ENCODE peak calls at places on chromosomes 2 and 18, in five cellular contexts. A is neural progenitor cell, L is H1, R is HCT116, I is fibroblast of lung. G is an unnamed sample.

GRCh38 chr2:173048901-173049661 is 26.6 kb upstream of the MAP3K20 start:
- DNase-seq in L (no peak), R (peak; percentile 97), I (peak; percentile 98), A (no peak), G (peak; percentile 58)

GRCh38 chr2:201466050-201466660 is 14.6 kb downstream of the STRADB start:
- DNase-seq in A (no peak), I (peak; percentile 84), R (no peak), L (no peak), G (no peak)

GRCh38 chr2:239121600-239122012 is 273.7 kb downstream of the TWIST2 start:
- DNase-seq in I (no peak), L (no peak), A (no peak), R (no peak), G (no peak)

GRCh38 chr18:2794159-2794558 is 52.6 kb upstream of the EMILIN2 start:
- DNase-seq in A (no peak), L (no peak), R (no peak), I (no peak), G (no peak)

GRCh38 chr2:195333869-195334268 is 323.2 kb upstream of the SLC39A10 start:
- DNase-seq in R (no peak), L (no peak), I (no peak), A (no peak), G (no peak)

GRCh38 chr2:28725021-28725711 is 26.5 kb upstream of the PPP1CB start:
- DNase-seq in R (no peak), A (no peak), I (no peak), L (no peak), G (no peak)

GRCh38 chr2:27370816-27371620 is 602 bp downstream of the SNX17 start:
- DNase-seq in R (no peak), I (peak; percentile 33), A (no peak), L (peak; percentile 47), G (peak; percentile 68)

GRCh38 chr2:102597788-102598187 is 21.6 kb upstream of the SLC9A2 start:
- DNase-seq in L (no peak), R (no peak), I (no peak), A (no peak), G (no peak)

GRCh38 chr2:66596229-66596628 is 161.3 kb downstream of the MEIS1 start:
- DNase-seq in L (no peak), I (peak; percentile 55), A (peak; percentile 11), R (no peak), G (no peak)

GRCh38 chr2:206875701-206876100 is 63.6 kb upstream of the CPO start:
- DNase-seq in I (no peak), R (no peak), L (no peak), A (no peak), G (no peak)

GRCh38 chr2:11050565-11050964 is 104.7 kb upstream of the SLC66A3 start:
- DNase-seq in I (peak; percentile 15), R (no peak), A (no peak), L (no peak), G (no peak)

GRCh38 chr2:201777043-201777442 is 3.7 kb downstream of the ALS2 start:
- DNase-seq in I (no peak), L (no peak), R (no peak), A (peak; percentile 8), G (no peak)

GRCh38 chr2:179268277-179268935 is 3.8 kb upstream of the SESTD1 start:
- DNase-seq in L (no peak), R (no peak), I (peak; percentile 11), A (peak; percentile 34), G (no peak)

GRCh38 chr2:98457045-98457696 is 12.5 kb downstream of the INPP4A start:
- DNase-seq in I (peak; percentile 78), A (no peak), R (no peak), L (no peak), G (no peak)

GRCh38 chr2:189082576-189082975 is 97.0 kb downstream of the COL5A2 start:
- DNase-seq in R (no peak), L (no peak), A (no peak), I (peak; percentile 44), G (no peak)

GRCh38 chr2:237629739-237630138 is 2.4 kb downstream of the LRRFIP1 start:
- DNase-seq in R (no peak), A (no peak), L (no peak), I (peak; percentile 71), G (no peak)

GRCh38 chr2:44210362-44210761 is 41.7 kb downstream of the PPM1B start:
- DNase-seq in I (no peak), R (no peak), L (no peak), A (no peak), G (no peak)

GRCh38 chr18:51751901-51752300 is 554.4 kb upstream of the MEX3C start:
- DNase-seq in A (no peak), L (no peak), I (no peak), R (no peak), G (no peak)

GRCh38 chr2:237170017-237170416 is 84.3 kb downstream of the COPS8 start:
- DNase-seq in L (no peak), R (no peak), A (no peak), I (no peak), G (no peak)

GRCh38 chr2:157056200-157056676 is 201.3 kb upstream of the GALNT5 start:
- DNase-seq in I (peak; percentile 86), A (no peak), R (peak; percentile 56), L (no peak), G (no peak)

GRCh38 chr18:49510393-49511115 is 23.5 kb upstream of the C18orf32 start:
- DNase-seq in I (peak; percentile 33), L (peak; percentile 71), R (peak; percentile 73), A (peak; percentile 68), G (peak; percentile 50)

GRCh38 chr2:81551040-81551634 is 1246.6 kb upstream of the LRRTM1 start:
- DNase-seq in I (peak; percentile 0), R (no peak), L (no peak), A (no peak), G (no peak)

GRCh38 chr18:48627216-48627615 is 88.4 kb downstream of the CTIF start:
- DNase-seq in L (no peak), I (peak; percentile 51), R (peak; percentile 32), A (no peak), G (no peak)

GRCh38 chr18:48959921-48960920 is 9.5 kb upstream of the SMAD7 start:
- DNase-seq in R (no peak), A (peak; percentile 78), I (peak; percentile 78), L (no peak), G (no peak)

GRCh38 chr2:42877936-42878335 is 85.6 kb upstream of the HAAO start:
- DNase-seq in I (no peak), A (no peak), R (no peak), L (no peak), G (no peak)

GRCh38 chr2:25228848-25229674 is 60.7 kb upstream of the POMC start:
- DNase-seq in R (peak; percentile 59), A (peak; percentile 91), I (peak; percentile 75), L (peak; percentile 84), G (peak; percentile 69)

GRCh38 chr18:8450013-8450412 is 159.2 kb upstream of the RAB12 start:
- DNase-seq in I (no peak), L (peak; percentile 75), A (peak; percentile 50), R (peak; percentile 37), G (no peak)

GRCh38 chr2:189646521-189646920 is 14.7 kb upstream of the ASNSD1 start:
- DNase-seq in I (no peak), R (no peak), L (no peak), A (no peak), G (no peak)

GRCh38 chr2:66851449-66851872 is 416.5 kb downstream of the MEIS1 start:
- DNase-seq in R (no peak), A (no peak), L (no peak), I (peak; percentile 93), G (no peak)

GRCh38 chr18:21100141-21100540 is 11.5 kb downstream of the ROCK1 start:
- DNase-seq in I (peak; percentile 35), L (no peak), R (no peak), A (no peak), G (no peak)

GRCh38 chr18:13688191-13689136 is 37.9 kb downstream of the FAM210A start:
- DNase-seq in L (no peak), R (no peak), A (no peak), I (no peak), G (no peak)

DNA sequence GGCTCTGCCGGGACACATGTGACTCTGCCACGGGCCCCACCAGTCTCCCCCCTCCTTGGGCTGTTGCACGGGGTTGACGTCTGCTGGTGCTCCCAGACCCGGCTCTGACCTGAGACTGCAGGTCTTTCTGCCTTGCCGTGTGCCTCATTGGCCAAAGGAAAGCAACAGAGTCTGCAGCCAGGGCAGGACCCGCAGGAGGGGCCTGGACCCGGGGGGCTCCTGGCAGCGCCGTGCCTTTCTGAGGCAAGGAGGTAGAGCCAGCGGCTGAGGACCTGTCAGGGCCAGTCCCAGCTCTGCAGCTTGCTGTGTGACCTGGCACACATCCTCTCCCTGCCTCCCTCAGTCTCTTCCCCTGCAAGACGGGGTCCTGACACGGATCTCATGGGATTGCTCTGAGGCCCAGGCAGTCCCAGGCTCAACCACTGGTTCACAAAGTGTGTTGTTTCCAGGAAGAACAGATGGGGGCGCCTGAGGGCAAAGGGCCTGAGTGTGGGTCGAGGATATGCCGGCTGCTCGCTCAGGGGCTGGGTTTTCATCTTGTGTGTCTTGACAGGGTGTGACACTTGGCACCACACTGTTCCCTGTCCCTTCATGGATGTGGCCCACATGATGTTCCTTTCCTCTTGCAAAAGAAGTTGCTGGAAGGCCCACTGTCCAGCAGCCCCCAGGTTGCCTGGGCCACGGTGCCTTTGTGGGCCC is 9.0 kb downstream of the CAPN10 start:
- DNase-seq in I (no peak), R (no peak), L (peak; percentile 83), A (peak; percentile 61), G (peak; percentile 55)
- TF ChIP-seq CTCF in I (peak; percentile 33), R (no peak), L (peak; percentile 86), A (peak; percentile 55), G (no peak)

GRCh38 chr18:28476302-28476701 is 299.4 kb upstream of the CDH2 start:
- DNase-seq in R (no peak), I (no peak), A (no peak), L (no peak), G (no peak)
- H3K27ac ChIP-seq in R (no peak overlapping the region), I (no peak overlapping the region), A (no peak overlapping the region), L (no peak overlapping the region), G (no peak overlapping the region)

DNA sequence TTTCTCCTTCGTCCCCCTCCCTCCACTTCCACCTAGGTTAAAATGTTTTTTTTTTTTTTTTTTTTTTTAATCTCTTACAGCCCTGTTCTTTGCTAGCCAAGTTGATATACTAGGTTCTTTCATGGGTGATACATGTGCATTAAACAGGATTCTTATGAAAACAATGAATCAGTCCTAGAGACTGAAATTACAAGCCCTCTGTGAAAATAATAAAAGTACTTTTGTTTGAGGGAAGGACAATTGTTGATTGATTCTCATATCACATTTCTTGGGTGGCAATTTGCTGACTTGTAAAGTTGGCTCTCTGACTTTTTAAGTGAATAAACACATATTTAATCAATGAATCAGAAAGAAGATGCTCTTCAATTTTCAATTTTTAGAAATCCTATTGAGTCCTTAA is 639.9 kb downstream of the LRP1B start:
- DNase-seq in I (no peak), L (no peak), R (no peak), A (no peak), G (no peak)
- H3K9ac ChIP-seq in I (no peak overlapping the region), L (no peak overlapping the region), R (no peak overlapping the region), A (no peak overlapping the region), G (no peak overlapping the region)

GRCh38 chr18:77063256-77063655 is 69.3 kb downstream of the MBP start:
- DNase-seq in L (no peak), A (no peak), I (peak; percentile 80), R (no peak), G (peak; percentile 64)

GRCh38 chr18:77062518-77063003 is 70.0 kb downstream of the MBP start:
- DNase-seq in L (no peak), A (no peak), R (no peak), I (peak; percentile 96), G (no peak)

GRCh38 chr18:77059294-77059916 is 73.2 kb downstream of the MBP start:
- DNase-seq in A (peak; percentile 69), L (no peak), I (peak; percentile 64), R (peak; percentile 67), G (no peak)

GRCh38 chr18:77061291-77061945 is 71.2 kb downstream of the MBP start:
- DNase-seq in L (no peak), A (no peak), I (peak; percentile 46), R (no peak), G (no peak)

GRCh38 chr18:77061946-77062517 is 70.6 kb downstream of the MBP start:
- DNase-seq in L (no peak), R (no peak), I (no peak), A (peak; percentile 57), G (no peak)
- TF ChIP-seq CTCF in L (peak; percentile 54), R (no peak), I (peak; percentile 4), A (peak; percentile 59), G (no peak)

G was measured in colonic mucosa.